ENCODE peak calls at places on chromosomes 2 and 18, in six cellular contexts. T is mesendoderm; H is activated naive CD8-positive, alpha-beta T cell treated with anti-CD3 and anti-CD28 coated beads, Interleukin-2, amount 50 U/mL, for 24 hours; Q is cardiac muscle cell; J is Karpas-422; G is activated CD4-positive, alpha-beta T cell treated with anti-CD3 and anti-CD28 coated beads, Interleukin-2, amount 10 ng/mL, durations not matched to agents 7 days and 5 days. A is an unnamed sample.

GRCh38 chr2:74554821-74555531 is 456 bp downstream of the DOK1 start:
- DNase-seq in H (peak), T (peak), Q (peak), G (peak), J (peak), A (peak)

GRCh38 chr2:192719630-192720029 is 524.9 kb upstream of the TMEFF2 start:
- DNase-seq in H (no peak), J (no peak), G (no peak), T (no peak), Q (no peak), A (no peak)

GRCh38 chr2:130987519-130988425 is 105.5 kb downstream of the FAM168B start:
- DNase-seq in G (no peak), J (no peak), Q (no peak), H (no peak), T (no peak), A (no peak)

GRCh38 chr2:190119257-190119656 is 56.7 kb upstream of the MSTN start:
- DNase-seq in Q (peak), H (peak), T (peak), G (no peak), J (no peak), A (no peak)

GRCh38 chr2:191895195-191895594 is 48.3 kb upstream of the CAVIN2 start:
- DNase-seq in T (no peak), Q (no peak), J (no peak), G (no peak), H (no peak), A (no peak)

GRCh38 chr18:13303761-13304364 is 85.3 kb downstream of the LDLRAD4 start:
- DNase-seq in J (no peak), G (no peak), Q (no peak), H (no peak), T (peak), A (no peak)

GRCh38 chr18:31740180-31740579 is 20.5 kb downstream of the SLC25A52 start:
- DNase-seq in T (peak), H (no peak), J (peak), G (no peak), Q (no peak), A (no peak)

GRCh38 chr2:26938399-26938798 is 32.0 kb upstream of the MAPRE3 start:
- DNase-seq in H (no peak), J (no peak), T (no peak), G (no peak), Q (no peak), A (no peak)

GRCh38 chr2:234548720-234549420 is 52.0 kb upstream of the ARL4C start:
- DNase-seq in G (no peak), Q (no peak), H (no peak), J (no peak), T (peak), A (no peak)

GRCh38 chr2:100105678-100106054 is 36.7 kb downstream of the AFF3 start:
- DNase-seq in H (no peak), J (peak), Q (no peak), G (no peak), T (peak), A (no peak)

GRCh38 chr2:107160831-107161230 is 274.9 kb upstream of the ST6GAL2 start:
- DNase-seq in G (no peak), T (no peak), J (no peak), H (no peak), Q (no peak), A (no peak)

GRCh38 chr2:32166115-32166549 is 468 bp downstream of the SLC30A6 start:
- DNase-seq in G (no peak), Q (no peak), H (no peak), T (no peak), J (peak), A (peak)

GRCh38 chr18:2536063-2536462 is 35.2 kb downstream of the METTL4 start:
- DNase-seq in Q (no peak), G (no peak), T (peak), H (no peak), J (peak), A (no peak)

GRCh38 chr2:47640356-47640755 is 142.6 kb upstream of the MSH6 start:
- DNase-seq in J (no peak), G (no peak), H (no peak), Q (no peak), T (no peak), A (no peak)

GRCh38 chr18:3321133-3321812 is 59.3 kb downstream of the MYL12B start:
- DNase-seq in H (no peak), J (no peak), G (no peak), T (no peak), Q (no peak), A (peak)

GRCh38 chr18:50401888-50402287 is 27.0 kb downstream of the SKA1 start:
- DNase-seq in J (no peak), H (peak), Q (peak), G (no peak), T (peak), A (peak)

GRCh38 chr2:162465430-162465829 is 121.5 kb downstream of the GCA start:
- DNase-seq in J (no peak), Q (no peak), T (no peak), G (no peak), H (no peak), A (no peak)

A was measured in erythroblast.